ENCODE peak calls at places on chromosome 3, in six cellular contexts. B, U, M, T, I and W are unnamed samples.

GRCh38 chr3:156551746-156552145 is 3.2 kb downstream of the SSR3 start:
- DNase-seq in B (peak; percentile 57), U (no peak), M (no peak), T (no peak), I (no peak), W (no peak)

GRCh38 chr3:169170456-169170855 is 493.1 kb downstream of the MECOM start:
- DNase-seq in B (no peak), U (no peak), M (no peak), T (no peak), I (no peak), W (no peak)

GRCh38 chr3:16334909-16335308 is 69.9 kb downstream of the OXNAD1 start:
- DNase-seq in B (no peak), U (no peak), M (no peak), T (no peak), I (no peak), W (no peak)

GRCh38 chr3:143302638-143303171 is 183.1 kb downstream of the CHST2 start:
- DNase-seq in B (peak; percentile 80), U (no peak), M (no peak), T (peak; percentile 29), I (no peak), W (no peak)

GRCh38 chr3:107753494-107753893 is 230.7 kb downstream of the BBX start:
- DNase-seq in B (peak; percentile 39), U (peak; percentile 61), M (peak; percentile 47), T (peak; percentile 47), I (no peak), W (peak; percentile 35)

GRCh38 chr3:57646723-57647122 is 46.2 kb downstream of the DENND6A start:
- DNase-seq in B (peak; percentile 78), U (no peak), M (no peak), T (peak; percentile 14), I (no peak), W (no peak)

GRCh38 chr3:132593950-132594328 is 3.1 kb upstream of the ACKR4 start:
- DNase-seq in B (peak; percentile 90), U (no peak), M (no peak), T (no peak), I (no peak), W (no peak)

GRCh38 chr3:157174265-157174615 is 14.3 kb upstream of the CCNL1 start:
- DNase-seq in B (no peak), U (peak; percentile 35), M (peak; percentile 70), T (peak; percentile 53), I (no peak), W (peak; percentile 35)

GRCh38 chr3:20069178-20069532 is 28.9 kb downstream of the KAT2B start:
- DNase-seq in B (no peak), U (no peak), M (no peak), T (no peak), I (no peak), W (no peak)

GRCh38 chr3:156548041-156548687 is 6.8 kb downstream of the SSR3 start:
- DNase-seq in B (peak; percentile 18), U (no peak), M (no peak), T (no peak), I (no peak), W (no peak)

GRCh38 chr3:168531116-168531515 is 435.4 kb upstream of the GOLIM4 start:
- DNase-seq in B (no peak), U (peak; percentile 90), M (no peak), T (no peak), I (no peak), W (no peak)

GRCh38 chr3:52190294-52190841 is 7.6 kb upstream of the ALAS1 start:
- DNase-seq in B (no peak), U (no peak), M (no peak), T (no peak), I (no peak), W (no peak)

GRCh38 chr3:69791111-69791510 is 51.8 kb downstream of the MITF start:
- DNase-seq in B (peak; percentile 62), U (no peak), M (no peak), T (peak; percentile 40), I (no peak), W (no peak)

GRCh38 chr3:85737846-85738245 is 779.1 kb downstream of the CADM2 start:
- DNase-seq in B (peak; percentile 81), U (no peak), M (no peak), T (no peak), I (no peak), W (no peak)

DNA sequence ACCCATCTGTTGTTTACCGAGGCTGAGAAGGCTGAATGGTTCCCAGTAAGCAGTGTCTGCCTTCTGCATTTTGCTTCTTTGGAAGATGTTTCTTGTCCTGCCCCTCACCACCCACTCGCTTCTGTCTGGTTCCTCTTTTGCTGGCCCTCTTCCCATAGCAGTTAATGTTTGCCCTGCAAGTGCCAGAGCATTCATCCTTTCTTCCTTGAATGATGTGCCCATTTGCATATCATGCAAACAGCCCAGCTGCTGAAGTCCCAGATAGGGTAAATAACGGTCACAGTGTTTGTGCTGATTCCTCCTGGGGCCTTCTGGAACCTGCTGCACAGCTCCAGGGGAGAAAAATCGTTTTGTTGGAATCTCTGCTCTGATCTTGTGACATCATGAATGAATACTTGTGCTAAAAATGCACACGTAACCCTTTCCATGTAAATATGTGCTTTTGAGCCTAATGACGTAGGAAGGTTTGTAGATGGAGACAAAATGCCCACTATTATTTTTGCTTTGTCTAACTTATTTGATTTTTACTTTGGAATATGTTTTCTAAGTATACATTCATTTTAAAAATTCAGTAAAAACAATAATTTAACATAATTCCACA is 381.0 kb downstream of the SOX2 start:
- DNase-seq in B (no peak), U (peak; percentile 14), M (no peak), T (no peak), I (no peak), W (peak; percentile 70)
- H3K4me2 ChIP-seq in B (no peak overlapping the region), U (peak overlapping the region; percentile 0), M (no peak overlapping the region), T (no peak overlapping the region), I (peak overlapping the region; percentile 6), W (peak overlapping the region; percentile 60)

GRCh38 chr3:8597515-8597853 is 47.1 kb downstream of the SSUH2 start:
- DNase-seq in B (no peak), U (no peak), M (no peak), T (no peak), I (no peak), W (no peak)
- H3K4me2 ChIP-seq in B (no peak overlapping the region), U (no peak overlapping the region), M (no peak overlapping the region), T (no peak overlapping the region), I (no peak overlapping the region), W (no peak overlapping the region)

DNA sequence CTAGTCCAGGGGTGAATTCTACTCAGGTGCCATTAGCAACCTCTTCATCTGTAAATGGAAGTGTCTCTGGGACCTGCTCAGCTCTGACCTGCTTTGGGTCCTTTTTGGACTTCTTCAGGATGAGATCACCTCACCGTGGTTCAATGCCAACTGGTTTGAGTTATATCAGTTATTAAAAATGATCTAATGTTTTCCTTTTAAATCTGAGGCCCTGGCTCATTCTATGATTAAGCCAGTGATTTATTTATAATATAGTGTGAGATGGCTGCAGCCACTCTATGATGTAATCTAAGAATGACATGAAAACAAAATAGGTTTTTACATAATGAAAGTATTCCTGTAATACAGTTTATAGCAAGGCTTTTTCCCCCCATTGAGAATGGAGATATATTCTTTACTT is 79.4 kb downstream of the LPP start:
- DNase-seq in B (peak; percentile 21), U (no peak), M (no peak), T (no peak), I (no peak), W (no peak)
- H3K4me2 ChIP-seq in B (no peak overlapping the region), U (no peak overlapping the region), M (no peak overlapping the region), T (no peak overlapping the region), I (no peak overlapping the region), W (no peak overlapping the region)

DNA sequence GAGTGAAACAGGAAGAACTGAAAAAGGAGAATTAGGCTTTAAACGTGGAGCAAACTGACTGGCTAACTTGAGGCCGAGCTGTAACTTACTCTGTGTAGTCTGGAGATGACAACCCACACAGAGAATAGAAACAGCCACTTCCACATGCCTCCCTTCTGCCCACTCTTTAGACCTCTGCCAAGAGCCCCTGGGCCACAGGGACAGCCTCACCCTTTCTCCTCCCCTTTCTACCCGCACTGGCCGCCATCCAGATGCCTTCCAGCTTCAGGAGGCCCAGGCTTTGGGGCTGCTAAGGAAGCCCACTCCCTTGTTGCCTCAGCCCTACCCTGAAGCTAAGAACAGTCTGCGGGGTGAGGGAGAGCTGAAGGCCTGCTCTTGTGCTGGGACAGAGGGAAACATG is 6.8 kb downstream of the ARHGAP31 start:
- DNase-seq in B (no peak), U (no peak), M (no peak), T (no peak), I (no peak), W (no peak)
- H3K4me2 ChIP-seq in B (peak overlapping the region; percentile 45), U (no peak overlapping the region), M (no peak overlapping the region), T (no peak overlapping the region), I (no peak overlapping the region), W (no peak overlapping the region)

DNA sequence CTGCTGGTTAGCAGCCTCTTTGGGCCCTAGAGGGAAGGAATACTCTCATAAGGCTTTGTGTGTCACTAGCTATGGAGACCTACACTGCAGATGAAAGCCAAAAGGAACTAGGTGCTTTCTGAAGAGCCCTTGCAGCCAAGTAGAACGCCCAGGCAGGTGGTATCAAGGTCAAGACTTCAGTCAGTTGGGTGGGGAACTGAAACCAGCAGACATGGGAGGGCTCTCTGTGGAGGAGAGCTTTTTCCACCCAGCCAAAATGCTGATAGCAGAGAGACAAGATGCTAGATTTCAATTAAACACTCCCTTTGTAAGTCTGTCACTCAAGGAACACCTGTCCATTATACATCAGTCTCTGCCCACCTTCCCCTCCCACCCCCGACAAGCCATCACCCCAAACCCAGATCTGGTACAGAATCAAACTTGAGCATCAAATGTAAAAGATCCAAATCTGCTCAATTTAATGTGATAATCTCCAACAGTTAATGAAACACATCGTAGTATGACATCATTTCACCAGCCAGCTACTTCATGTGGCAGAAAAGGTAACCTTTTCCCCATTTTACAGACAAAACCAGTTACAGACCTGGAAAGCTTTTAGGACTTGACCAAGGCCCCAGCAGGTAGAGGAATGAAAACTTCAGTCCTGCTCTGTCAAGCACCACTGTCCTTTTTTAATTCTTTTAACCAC is 14.6 kb downstream of the MRPS25 start:
- DNase-seq in B (no peak), U (no peak), M (peak; percentile 61), T (no peak), I (no peak), W (peak; percentile 96)
- H3K4me2 ChIP-seq in B (no peak overlapping the region), U (no peak overlapping the region), M (no peak overlapping the region), T (no peak overlapping the region), I (no peak overlapping the region), W (peak overlapping the region; percentile 73)